ENCODE peak calls at places on chromosomes 2 and 18, in eight cellular contexts. G is endothelial cell, V is cardiac fibroblast, B is HFF-Myc, L is A549, Y is HFFc6, D is right lobe of liver, U is H9. W is an unnamed sample.

GRCh38 chr2:204343685-204344084 is 201.6 kb upstream of the PARD3B start:
- DNase-seq in G (no peak), L (no peak), Y (no peak), D (no peak), V (no peak), B (no peak), U (no peak), W (no peak)

GRCh38 chr2:191174539-191174938 is 23.7 kb upstream of the STAT4 start:
- DNase-seq in D (no peak), U (no peak), G (no peak), L (no peak), B (no peak), Y (no peak), V (no peak), W (no peak)

GRCh38 chr2:231708050-231708772 is at the start of gene PTMA:
- DNase-seq in L (peak), V (peak), G (peak), U (peak), D (peak), B (peak), Y (peak), W (peak)

GRCh38 chr2:13018490-13018889 is 301.8 kb downstream of the TRIB2 start:
- DNase-seq in L (no peak), U (no peak), V (no peak), B (no peak), Y (no peak), G (no peak), D (no peak), W (no peak)

GRCh38 chr2:71101656-71102055 is 28.4 kb downstream of the MCEE start:
- DNase-seq in G (no peak), B (peak), V (peak), U (no peak), D (no peak), Y (peak), L (no peak), W (no peak)

GRCh38 chr18:58953627-58954026 is 89.0 kb downstream of the ZNF532 start:
- DNase-seq in U (no peak), B (no peak), L (peak), V (no peak), G (no peak), Y (no peak), D (peak), W (no peak)

GRCh38 chr2:68710336-68710735 is 24.3 kb upstream of the ARHGAP25 start:
- DNase-seq in D (no peak), V (no peak), U (no peak), B (no peak), L (no peak), Y (no peak), G (no peak), W (no peak)

GRCh38 chr18:8785855-8786765 is 80.8 kb downstream of the MTCL1 start:
- DNase-seq in G (no peak), L (no peak), V (no peak), U (no peak), Y (no peak), D (no peak), B (no peak), W (no peak)

GRCh38 chr2:216635171-216635570 is 2.0 kb downstream of the IGFBP2 start:
- DNase-seq in B (no peak), L (no peak), U (no peak), V (no peak), G (no peak), Y (no peak), D (no peak), W (no peak)
- TF ChIP-seq CTCF in B (no peak), L (no peak), U (no peak), V (no peak), G (no peak), Y (no peak), D (no peak), W (no peak)

GRCh38 chr18:13800505-13801259 is 23.3 kb upstream of the MC5R start:
- DNase-seq in L (peak), G (peak), U (peak), D (peak), Y (no peak), B (no peak), V (peak), W (peak)
- TF ChIP-seq CTCF in L (peak), G (no peak), U (peak), D (peak), Y (no peak), B (peak), V (peak), W (peak)

DNA sequence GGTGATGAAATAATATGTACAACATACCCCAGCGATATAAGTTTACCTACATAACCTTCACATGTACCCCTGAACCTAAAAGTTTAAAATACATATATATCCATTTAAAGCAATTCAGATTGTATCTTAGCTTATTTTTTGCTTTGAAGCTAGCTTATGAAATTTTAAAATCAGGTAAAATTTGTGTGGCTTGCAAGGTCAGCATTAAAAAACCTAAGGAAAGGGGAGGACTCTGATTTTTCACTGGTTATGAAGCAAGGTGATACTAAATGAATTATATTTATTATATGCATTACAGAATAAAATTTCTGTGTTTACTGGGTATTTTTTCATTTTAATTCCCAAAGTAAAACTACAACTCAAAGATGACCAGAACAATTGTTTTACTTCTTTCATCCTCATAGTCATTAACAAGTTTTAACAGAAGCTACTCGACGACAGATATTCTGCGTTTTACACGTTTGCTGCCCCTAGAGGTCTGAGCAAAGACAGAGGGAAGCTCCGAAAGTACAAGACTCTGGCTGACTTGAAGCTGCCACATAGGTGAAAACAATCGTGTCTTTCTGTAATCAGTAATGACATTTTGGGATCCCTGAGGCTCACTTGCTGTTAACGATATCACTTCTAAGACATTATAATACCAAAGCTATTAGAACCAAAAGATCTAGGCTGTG is 17.1 kb downstream of the PKP4 start:
- DNase-seq in V (no peak), L (no peak), G (no peak), Y (no peak), U (no peak), B (no peak), D (no peak), W (no peak)
- TF ChIP-seq CTCF in V (no peak), L (no peak), G (no peak), Y (no peak), U (peak), B (peak), D (no peak), W (no peak)

DNA sequence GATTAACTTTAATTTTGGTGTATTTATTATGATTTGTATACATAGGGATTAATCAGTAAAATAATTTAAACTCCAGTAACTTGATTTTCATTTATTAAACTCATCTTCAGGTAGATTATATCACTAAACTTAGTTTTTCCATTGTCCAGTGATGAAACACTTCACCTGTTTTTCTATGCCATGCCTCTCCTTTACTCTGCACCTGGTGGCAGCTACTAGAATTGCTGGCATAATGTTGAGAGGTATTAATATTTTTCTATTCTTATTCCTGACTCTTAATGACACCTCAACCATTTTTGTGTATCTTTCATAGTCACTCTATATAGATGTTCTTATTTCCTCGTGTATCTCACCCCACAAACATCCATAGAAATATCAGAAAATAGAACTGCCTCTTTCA is 940.3 kb upstream of the CRIM1 start:
- DNase-seq in Y (no peak), L (peak), V (no peak), G (no peak), B (no peak), U (no peak), D (no peak), W (no peak)
- TF ChIP-seq CTCF in Y (peak), L (no peak), V (no peak), G (peak), B (no peak), U (peak), D (peak), W (no peak)

GRCh38 chr2:164498841-164499240 is 122.4 kb downstream of the GRB14 start:
- DNase-seq in Y (no peak), G (no peak), L (no peak), D (no peak), V (no peak), B (no peak), U (no peak), W (no peak)

DNA sequence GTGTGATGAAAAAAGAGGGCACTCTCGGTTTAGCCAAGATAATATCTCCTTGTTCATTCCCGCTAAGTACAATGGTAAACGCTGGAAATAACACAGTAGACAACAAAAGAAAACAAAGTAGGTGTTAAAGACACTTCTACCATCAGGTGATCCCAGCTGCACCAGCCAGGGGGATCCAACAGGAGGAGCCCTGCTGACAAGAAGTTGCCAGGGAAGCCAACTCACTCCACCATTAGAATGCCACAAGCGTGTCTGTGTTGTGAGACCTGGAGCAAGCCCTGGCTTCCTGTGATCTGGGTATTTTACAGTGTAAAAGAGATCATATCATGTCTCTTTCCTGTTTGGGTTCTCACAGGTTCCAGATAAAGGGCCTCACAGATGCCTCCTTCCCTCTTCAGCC is 117.0 kb downstream of the GRB14 start:
- DNase-seq in B (no peak), V (peak), L (peak), U (peak), Y (no peak), G (peak), D (no peak), W (no peak)
- TF ChIP-seq CTCF in B (peak), V (peak), L (peak), U (peak), Y (peak), G (peak), D (peak), W (no peak)